ENCODE peak calls at places on chromosomes 16 and 17, in four cellular contexts. S is ovary, N is endothelial cell of umbilical vein, L is GM12892. X is an unnamed sample.
A peak's percentile ranks its signal among the peaks of the same experiment; 100 is the strongest.

GRCh38 chr17:975321-975982 is 4.1 kb downstream of the NXN start:
- DNase-seq in S (no peak), N (no peak), L (no peak), X (no peak)

GRCh38 chr16:3879887-3880564 is 487 bp downstream of the CREBBP start:
- DNase-seq in S (peak; percentile 84), N (peak; percentile 31), L (peak; percentile 61), X (peak; percentile 94)

GRCh38 chr17:63497708-63498483 is 21.0 kb downstream of the ACE start:
- DNase-seq in S (no peak), N (no peak), L (no peak), X (no peak)

GRCh38 chr16:2720063-2720455 is at the start of gene PRSS27:
- DNase-seq in S (no peak), N (no peak), L (no peak), X (no peak)

GRCh38 chr16:27272076-27272475 is 3.5 kb upstream of the NSMCE1 start:
- DNase-seq in S (no peak), N (no peak), L (no peak), X (no peak)

GRCh38 chr17:44587339-44587738 is 30.1 kb downstream of the FZD2 start:
- DNase-seq in S (peak; percentile 45), N (peak; percentile 94), L (no peak), X (no peak)

GRCh38 chr17:52209507-52209906 is 51.0 kb upstream of the CA10 start:
- DNase-seq in S (no peak), N (no peak), L (no peak), X (no peak)

GRCh38 chr17:65430209-65430833 is 131.1 kb downstream of the AXIN2 start:
- DNase-seq in S (no peak), N (no peak), L (no peak), X (no peak)

GRCh38 chr16:54175552-54176375 is 110.8 kb downstream of the IRX3 start:
- DNase-seq in S (no peak), N (no peak), L (no peak), X (no peak)
- TF ChIP-seq POLR2A in S (no peak), N (no peak), L (no peak), X (no peak)

DNA sequence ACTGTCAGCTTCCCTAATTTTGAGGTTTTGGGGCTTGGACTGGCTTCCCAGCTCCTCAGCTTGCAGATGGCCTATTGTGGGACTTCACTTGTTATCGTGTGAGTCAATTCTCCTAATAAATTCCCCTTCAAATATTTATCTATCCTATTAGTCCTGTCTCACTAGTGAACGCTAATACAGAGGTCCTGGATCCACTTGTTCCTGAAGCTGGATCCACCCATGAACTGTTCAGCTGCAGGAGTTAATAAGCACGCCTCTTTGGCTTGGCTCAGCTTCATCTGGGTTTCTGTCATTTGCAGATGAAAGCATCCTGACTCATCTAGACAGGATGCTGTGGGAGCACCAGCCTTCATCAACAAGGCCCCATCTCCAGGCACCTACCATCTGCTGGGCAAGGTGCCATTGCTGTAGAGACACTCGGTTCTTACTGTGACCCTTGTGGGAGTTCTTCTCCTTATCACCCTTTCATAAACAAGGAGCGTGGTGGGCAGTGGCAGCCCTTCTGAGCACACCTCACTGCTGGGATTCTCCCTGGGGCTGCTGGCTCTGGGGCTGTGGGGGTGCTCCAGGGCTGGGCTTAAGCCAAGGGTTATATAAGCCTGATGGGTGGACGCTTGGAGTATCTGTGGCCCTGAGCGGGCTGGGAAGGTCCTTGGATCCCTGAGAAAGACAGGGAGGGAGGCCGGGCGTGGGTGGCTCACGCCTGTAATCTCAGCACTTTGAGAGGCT is 23.2 kb downstream of the LAT start:
- DNase-seq in S (no peak), N (no peak), L (no peak), X (no peak)
- TF ChIP-seq POLR2A in S (no peak), N (no peak), L (no peak), X (no peak)

GRCh38 chr17:72592242-72592966 is 471.6 kb downstream of the SOX9 start:
- DNase-seq in S (no peak), N (no peak), L (peak; percentile 52), X (peak; percentile 88)
- TF ChIP-seq POLR2A in S (no peak), N (no peak), L (peak; percentile 45), X (no peak)

GRCh38 chr17:2172447-2172938 is 117.6 kb downstream of the HIC1 start:
- DNase-seq in S (no peak), N (no peak), L (no peak), X (no peak)
- TF ChIP-seq POLR2A in S (no peak), N (peak; percentile 43), L (no peak), X (no peak)

DNA sequence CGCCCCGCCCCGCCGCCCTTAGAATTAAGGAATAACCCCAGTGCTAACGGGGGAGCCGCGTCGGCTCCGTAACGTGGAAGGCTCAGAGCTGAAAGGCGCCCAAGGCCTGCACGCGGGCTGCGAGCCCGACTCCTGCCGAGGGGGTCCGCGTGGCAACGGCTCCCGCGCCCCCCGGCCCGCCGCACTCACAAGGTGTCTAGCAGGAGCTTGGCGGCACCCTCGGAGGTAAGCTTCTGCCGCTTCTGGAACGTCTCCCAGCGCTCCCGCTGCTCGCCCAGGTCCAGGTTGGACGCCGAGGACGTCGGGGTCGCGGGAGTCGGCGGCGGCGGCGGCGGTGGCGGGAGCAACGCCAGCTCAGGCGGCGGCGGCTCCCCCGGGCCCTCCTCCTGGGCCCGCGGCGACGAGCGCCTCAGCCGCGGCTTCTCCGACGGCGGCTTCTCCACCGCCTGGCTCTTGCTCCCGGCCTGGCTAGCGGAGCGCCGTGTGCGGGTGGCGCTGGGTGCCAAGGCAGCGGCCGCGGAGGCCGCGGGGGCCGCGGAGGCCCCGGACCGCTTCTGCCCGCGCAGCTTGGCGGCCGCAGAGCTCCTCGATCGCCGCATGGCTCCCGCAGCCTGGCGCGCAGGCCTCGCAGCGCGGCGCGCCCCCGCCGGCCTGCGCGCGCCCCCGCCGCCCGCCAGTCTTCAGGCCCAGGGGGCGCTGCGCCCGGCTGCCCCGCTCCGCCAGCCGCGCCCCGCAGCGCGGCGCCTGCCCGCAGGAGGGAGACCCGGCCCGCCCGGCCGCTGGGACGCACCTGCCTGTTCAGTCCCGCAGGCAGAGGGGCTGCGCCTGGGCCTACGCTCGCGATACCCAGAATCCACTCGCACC is at the start of gene CENPV:
- DNase-seq in S (peak; percentile 66), N (peak; percentile 54), L (peak; percentile 77), X (peak; percentile 87)
- TF ChIP-seq POLR2A in S (no peak), N (no peak), L (peak; percentile 78), X (no peak)

DNA sequence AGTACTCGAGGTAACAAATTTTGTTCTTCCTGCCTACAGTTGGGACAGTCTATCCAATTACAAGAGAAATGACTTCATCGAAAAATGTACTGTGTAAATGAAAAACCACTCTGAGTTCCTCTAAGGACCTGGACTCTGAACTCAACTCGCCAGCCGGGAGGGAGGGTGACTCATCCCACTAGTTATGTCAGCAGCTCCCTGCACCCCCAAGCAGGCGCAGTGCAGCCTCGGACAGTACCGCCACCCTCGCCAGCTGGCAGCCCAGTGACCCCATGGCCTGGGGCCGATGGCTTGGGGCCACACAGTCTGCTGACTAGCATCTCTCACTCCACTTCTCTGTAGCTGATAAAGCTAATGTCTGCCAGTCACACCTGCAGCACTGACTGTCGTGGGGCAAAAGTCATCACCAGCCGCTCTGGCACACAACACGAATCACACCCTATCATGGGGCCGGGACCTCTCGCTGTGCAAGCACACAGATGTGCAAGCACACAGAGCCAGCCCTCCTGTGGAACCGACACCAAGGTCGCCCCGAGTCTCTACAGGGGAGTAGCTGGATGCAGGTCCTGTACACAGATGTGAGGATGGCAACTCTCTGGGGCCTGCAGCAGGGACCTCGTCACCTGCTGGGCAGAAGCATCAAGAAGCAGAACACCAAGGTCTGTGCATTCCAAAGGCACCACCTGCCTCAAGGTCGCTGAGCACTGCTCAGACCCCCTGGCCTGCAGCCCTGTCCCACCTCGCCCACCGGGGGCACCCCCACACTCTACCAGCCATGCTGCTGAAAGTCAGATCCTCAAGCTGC is 5.7 kb downstream of the CSNK1D start:
- DNase-seq in S (peak; percentile 81), N (peak; percentile 82), L (no peak), X (peak; percentile 90)
- TF ChIP-seq POLR2A in S (no peak), N (no peak), L (no peak), X (no peak)

GRCh38 chr17:48540213-48540612 is 4.7 kb downstream of the HOXB2 start:
- DNase-seq in S (no peak), N (no peak), L (no peak), X (no peak)

GRCh38 chr17:48541036-48541573 is 3.8 kb downstream of the HOXB2 start:
- DNase-seq in S (no peak), N (peak; percentile 53), L (no peak), X (no peak)

GRCh38 chr17:48542956-48543853 is 1.7 kb downstream of the HOXB2 start:
- DNase-seq in S (no peak), N (peak; percentile 61), L (peak; percentile 71), X (peak; percentile 94)

GRCh38 chr17:48542114-48542955 is 2.6 kb downstream of the HOXB2 start:
- DNase-seq in S (no peak), N (peak; percentile 66), L (no peak), X (no peak)

DNA sequence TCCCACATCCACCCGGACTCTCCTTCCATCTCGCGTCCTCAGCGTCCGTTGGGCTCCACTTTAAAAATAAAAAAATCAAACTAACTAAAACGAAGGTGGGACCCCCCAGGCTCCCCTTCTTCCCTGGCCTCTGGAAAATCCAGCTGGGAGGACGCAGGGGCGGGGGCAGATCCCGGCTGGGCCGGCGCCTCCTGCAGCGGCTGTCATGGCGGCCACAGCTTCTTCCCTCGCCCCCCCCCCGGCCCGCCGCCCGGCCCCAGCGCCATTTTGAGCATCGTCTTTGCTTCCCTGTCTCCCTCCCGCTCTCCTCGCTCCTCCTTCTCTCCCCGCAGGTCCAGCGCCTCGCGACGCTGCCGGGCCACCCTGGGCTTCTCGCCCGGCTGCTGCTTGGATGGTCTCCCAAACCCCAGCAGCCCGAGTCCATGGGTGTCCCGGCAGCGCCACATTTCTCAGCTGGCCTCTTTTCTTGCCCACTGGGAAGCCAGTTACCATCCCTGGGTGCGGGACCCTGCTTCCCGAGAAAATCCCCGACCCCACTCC is 3.3 kb downstream of the HOXB2 start:
- DNase-seq in S (no peak), N (no peak), L (no peak), X (peak; percentile 91)
- TF ChIP-seq POLR2A in S (no peak), N (peak; percentile 79), L (no peak), X (no peak)